ENCODE peak calls at places on chromosomes 3 and 15, in five cellular contexts. R is A549; G is H1; V is hypothalamus; A is CD8-positive, alpha-beta memory T cell. E is an unnamed sample.

GRCh38 chr3:11770477-11771381 is 76.0 kb downstream of the TAMM41 start:
- DNase-seq in V (peak), G (peak), R (peak), A (peak), E (peak)

GRCh38 chr3:30607032-30607833 is 832 bp downstream of the TGFBR2 start:
- DNase-seq in G (peak), A (peak), R (no peak), V (no peak), E (no peak)

GRCh38 chr3:129663045-129663446 is 56.6 kb upstream of the PLXND1 start:
- DNase-seq in G (no peak), V (no peak), A (no peak), R (peak), E (peak)

GRCh38 chr3:129122697-129123055 is 1.1 kb upstream of the RAB43 start:
- DNase-seq in R (no peak), A (no peak), G (no peak), V (no peak), E (no peak)

GRCh38 chr15:61084944-61085367 is 144.1 kb downstream of the RORA start:
- DNase-seq in V (no peak), A (no peak), G (no peak), R (no peak), E (no peak)

GRCh38 chr3:25293736-25294135 is 134.3 kb upstream of the RARB start:
- DNase-seq in V (no peak), G (no peak), R (no peak), A (no peak), E (no peak)

GRCh38 chr15:49415638-49416037 is 7.4 kb upstream of the FGF7 start:
- DNase-seq in R (no peak), G (no peak), A (no peak), V (no peak), E (no peak)

GRCh38 chr3:72310028-72310987 is 525.4 kb upstream of the PROK2 start:
- DNase-seq in R (no peak), G (no peak), V (no peak), A (peak), E (peak)

GRCh38 chr3:117661636-117662095 is 952.1 kb downstream of the TUSC7 start:
- DNase-seq in V (no peak), G (no peak), R (no peak), A (no peak), E (no peak)

GRCh38 chr3:50423543-50423942 is 64.2 kb upstream of the TMEM115 start:
- DNase-seq in R (no peak), V (peak), G (no peak), A (no peak), E (no peak)

GRCh38 chr3:65828706-65829105 is 210.0 kb downstream of the MAGI1 start:
- DNase-seq in G (no peak), A (no peak), V (no peak), R (no peak), E (no peak)

GRCh38 chr15:64209680-64210334 is 47.0 kb upstream of the PPIB start:
- DNase-seq in V (no peak), A (no peak), G (no peak), R (peak), E (no peak)

GRCh38 chr3:100457811-100458210 is 34.6 kb upstream of the TMEM45A start:
- DNase-seq in R (no peak), A (no peak), G (no peak), V (no peak), E (no peak)

GRCh38 chr15:68852466-68852865 is 31.8 kb upstream of the ANP32A start:
- DNase-seq in R (no peak), V (no peak), G (no peak), A (no peak), E (no peak)

GRCh38 chr3:41430886-41431285 is 231.6 kb downstream of the CTNNB1 start:
- DNase-seq in V (no peak), R (no peak), A (no peak), G (no peak), E (no peak)

GRCh38 chr3:10738688-10739372 is 77.2 kb upstream of the SLC6A11 start:
- DNase-seq in V (peak), G (peak), A (peak), R (peak), E (peak)

GRCh38 chr15:77030042-77030927 is 35.4 kb downstream of the PSTPIP1 start:
- DNase-seq in V (no peak), A (no peak), G (peak), R (no peak), E (no peak)